ENCODE peak calls at places on chromosomes 12 and 14, in six cellular contexts. H is IMR-90, X is erythroblast, D is body of pancreas, U is esophagus squamous epithelium, Y is spleen. Z is an unnamed sample.

GRCh38 chr12:126944684-126945083 is 1322.3 kb upstream of the TMEM132C start:
- DNase-seq in H (no peak), X (no peak), D (no peak), U (no peak), Y (no peak), Z (no peak)

GRCh38 chr12:76460807-76461206 is 98.8 kb downstream of the OSBPL8 start:
- DNase-seq in H (no peak), X (no peak), D (no peak), U (no peak), Y (no peak), Z (no peak)

GRCh38 chr12:108289342-108290131 is 49.6 kb downstream of the CMKLR1 start:
- DNase-seq in H (no peak), X (no peak), D (no peak), U (no peak), Y (no peak), Z (no peak)

GRCh38 chr12:21330682-21331253 is 3.9 kb downstream of the SLCO1A2 start:
- DNase-seq in H (peak), X (peak), D (no peak), U (no peak), Y (no peak), Z (no peak)

GRCh38 chr14:100108042-100108825 is 43.0 kb downstream of the EVL start:
- DNase-seq in H (peak), X (peak), D (peak), U (peak), Y (peak), Z (peak)

GRCh38 chr12:27277846-27278260 is 33.8 kb downstream of the STK38L start:
- DNase-seq in H (peak), X (no peak), D (no peak), U (no peak), Y (no peak), Z (peak)

GRCh38 chr12:111037047-111037446 is 116.7 kb upstream of the MYL2 start:
- DNase-seq in H (no peak), X (no peak), D (no peak), U (no peak), Y (peak), Z (no peak)

GRCh38 chr12:83506841-83507240 is 820.1 kb downstream of the TMTC2 start:
- DNase-seq in H (no peak), X (no peak), D (no peak), U (no peak), Y (peak), Z (no peak)

GRCh38 chr12:78888583-78888982 is 24.0 kb downstream of the SYT1 start:
- DNase-seq in H (no peak), X (no peak), D (no peak), U (no peak), Y (no peak), Z (no peak)

GRCh38 chr12:20459920-20460319 is 91.6 kb downstream of the PDE3A start:
- DNase-seq in H (no peak), X (no peak), D (no peak), U (no peak), Y (no peak), Z (no peak)

GRCh38 chr12:49420556-49420955 is 53.3 kb downstream of the SPATS2 start:
- DNase-seq in H (no peak), X (no peak), D (no peak), U (no peak), Y (no peak), Z (no peak)

GRCh38 chr12:32437095-32437515 is 37.7 kb downstream of the FGD4 start:
- DNase-seq in H (peak), X (no peak), D (no peak), U (no peak), Y (no peak), Z (no peak)

GRCh38 chr12:38162013-38162412 is 154.6 kb upstream of the ALG10B start:
- DNase-seq in H (no peak), X (no peak), D (no peak), U (no peak), Y (peak), Z (no peak)

GRCh38 chr12:109452489-109452888 is 24.6 kb downstream of the KCTD10 start:
- DNase-seq in H (no peak), X (no peak), D (no peak), U (no peak), Y (no peak), Z (no peak)

GRCh38 chr12:109458086-109458485 is 19.0 kb downstream of the KCTD10 start:
- DNase-seq in H (peak), X (no peak), D (no peak), U (no peak), Y (no peak), Z (no peak)

GRCh38 chr12:120093592-120094355 is 22.8 kb downstream of the RAB35 start:
- DNase-seq in H (no peak), X (no peak), D (no peak), U (no peak), Y (no peak), Z (no peak)

GRCh38 chr12:118136559-118137003 is 657 bp downstream of the PEBP1 start:
- DNase-seq in H (peak), X (peak), D (peak), U (peak), Y (peak), Z (peak)

GRCh38 chr12:11927311-11927935 is 143.3 kb upstream of the BCL2L14 start:
- DNase-seq in H (peak), X (no peak), D (no peak), U (no peak), Y (no peak), Z (no peak)

GRCh38 chr14:65772901-65773574 is 360.5 kb downstream of the FUT8 start:
- DNase-seq in H (no peak), X (no peak), D (no peak), U (no peak), Y (no peak), Z (no peak)

GRCh38 chr12:110750784-110751461 is 8.2 kb upstream of the PPP1CC start:
- DNase-seq in H (no peak), X (no peak), D (no peak), U (no peak), Y (no peak), Z (no peak)

DNA sequence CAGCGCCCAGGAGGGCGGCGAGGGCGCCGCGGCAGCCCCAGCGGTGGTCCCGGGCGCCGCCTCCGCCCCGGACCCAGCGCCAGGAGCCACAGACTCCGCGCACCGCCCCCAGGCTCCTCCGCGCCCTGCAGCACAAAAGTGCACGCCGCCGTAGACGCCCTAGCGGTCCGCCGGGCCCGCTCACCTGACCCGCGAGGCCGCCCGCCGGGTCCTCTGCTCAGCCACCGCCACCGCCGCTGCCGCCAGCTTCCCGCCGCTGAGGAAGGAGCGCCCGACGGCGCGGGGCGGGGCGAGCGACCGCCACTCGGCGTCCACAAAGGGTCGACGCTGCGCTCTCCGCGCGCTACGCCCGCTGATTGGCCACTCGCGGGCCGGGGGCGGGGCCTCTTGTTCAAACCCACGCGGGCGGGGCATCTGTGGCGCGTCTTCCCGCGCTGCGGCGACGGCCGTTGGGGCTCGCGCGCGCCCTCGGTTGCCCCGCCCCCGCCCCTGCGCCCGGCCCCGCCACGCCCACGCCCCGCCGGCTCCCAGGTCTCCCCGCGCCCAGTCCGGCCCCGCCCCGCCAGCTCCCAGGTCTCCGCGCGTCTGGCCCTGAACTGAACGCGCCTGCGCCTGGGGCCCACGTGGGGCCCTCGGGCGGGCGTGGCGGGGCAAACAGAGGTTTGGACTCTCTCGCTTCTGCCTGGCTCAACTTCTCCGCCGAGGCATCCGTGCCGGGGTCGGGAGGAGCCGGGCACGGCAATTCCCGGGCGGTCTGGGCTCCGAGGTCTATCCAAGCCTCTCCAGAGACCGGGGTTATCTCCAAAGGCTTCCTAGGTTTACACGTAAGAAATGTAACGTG is at the start of gene CDCA4:
- DNase-seq in H (peak), X (peak), D (peak), U (peak), Y (peak), Z (peak)
- TF ChIP-seq POLR2A in H (peak), X (peak), D (peak), U (no peak), Y (no peak), Z (peak)

GRCh38 chr12:115144425-115144824 is 460.4 kb upstream of the TBX3 start:
- DNase-seq in H (no peak), X (no peak), D (no peak), U (no peak), Y (no peak), Z (no peak)

GRCh38 chr12:115149279-115149678 is 465.3 kb upstream of the TBX3 start:
- DNase-seq in H (peak), X (no peak), D (no peak), U (no peak), Y (no peak), Z (no peak)

GRCh38 chr12:115146453-115146852 is 462.5 kb upstream of the TBX3 start:
- DNase-seq in H (no peak), X (no peak), D (no peak), U (no peak), Y (no peak), Z (no peak)

GRCh38 chr12:115147916-115148315 is 463.9 kb upstream of the TBX3 start:
- DNase-seq in H (peak), X (no peak), D (no peak), U (no peak), Y (no peak), Z (no peak)

DNA sequence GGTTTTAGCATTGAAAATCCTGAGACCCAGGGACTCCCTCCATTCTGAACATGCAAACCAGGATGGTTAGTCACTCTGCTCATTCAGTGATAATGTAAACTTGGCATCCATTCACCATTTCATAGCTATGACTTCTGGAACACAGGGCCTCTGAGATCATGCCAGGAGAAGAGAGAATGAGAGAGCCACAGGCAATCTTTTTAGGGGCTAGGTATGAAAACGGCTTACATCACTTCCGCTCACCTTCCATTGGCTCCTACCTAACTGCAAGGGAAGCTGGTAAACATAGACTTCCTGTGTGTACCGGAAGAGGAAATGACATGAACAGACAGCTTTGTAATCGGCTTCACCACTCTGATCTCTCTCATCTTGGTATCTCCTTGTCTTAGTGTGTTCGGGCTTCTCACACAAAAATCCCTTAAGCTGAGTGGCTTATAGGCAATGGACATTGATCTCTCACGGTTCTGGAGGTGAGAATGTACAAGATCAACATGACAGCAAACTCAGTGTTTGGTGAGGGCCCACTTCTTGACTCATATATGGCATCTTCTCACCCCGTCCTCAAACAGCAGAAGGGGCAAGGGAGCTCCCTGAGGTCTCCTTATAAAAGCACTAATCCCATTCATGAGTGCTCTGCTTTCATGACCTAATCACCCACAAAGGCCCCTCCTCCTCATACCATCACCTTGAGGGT is 465.9 kb upstream of the TBX3 start:
- DNase-seq in H (peak), X (no peak), D (no peak), U (no peak), Y (no peak), Z (no peak)
- TF ChIP-seq POLR2A in H (peak), X (no peak), D (no peak), U (no peak), Y (no peak), Z (no peak)

DNA sequence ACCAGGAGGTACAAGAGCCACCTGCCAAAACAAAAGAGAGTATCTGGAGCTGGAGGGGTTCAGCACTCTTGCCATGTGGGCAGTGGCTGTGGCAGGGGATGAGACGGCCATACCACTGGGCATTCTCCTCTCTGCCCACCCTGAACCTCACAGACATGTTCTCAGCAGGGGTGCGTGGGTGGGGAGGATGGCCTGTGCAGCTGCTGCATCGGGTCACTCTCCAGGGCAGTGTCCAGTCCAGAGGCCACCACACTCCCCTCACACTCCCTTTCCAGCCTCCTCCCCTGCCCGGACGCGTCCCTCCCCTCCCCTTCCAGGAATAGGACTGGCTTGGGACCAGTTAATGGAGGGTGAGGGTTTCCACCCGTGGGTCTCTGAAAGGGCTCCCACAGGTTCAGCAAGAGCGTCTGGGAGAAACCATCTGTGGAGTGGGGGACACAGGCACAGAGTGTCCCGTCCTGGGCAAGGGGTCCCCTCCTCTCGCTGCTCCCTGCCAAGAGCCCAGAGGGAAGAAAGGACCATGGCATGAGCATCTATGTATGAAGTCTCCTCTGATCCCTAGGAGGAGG is 501 bp downstream of the C1R start:
- DNase-seq in H (no peak), X (no peak), D (no peak), U (no peak), Y (no peak), Z (peak)
- TF ChIP-seq POLR2A in H (no peak), X (no peak), D (no peak), U (no peak), Y (no peak), Z (no peak)

DNA sequence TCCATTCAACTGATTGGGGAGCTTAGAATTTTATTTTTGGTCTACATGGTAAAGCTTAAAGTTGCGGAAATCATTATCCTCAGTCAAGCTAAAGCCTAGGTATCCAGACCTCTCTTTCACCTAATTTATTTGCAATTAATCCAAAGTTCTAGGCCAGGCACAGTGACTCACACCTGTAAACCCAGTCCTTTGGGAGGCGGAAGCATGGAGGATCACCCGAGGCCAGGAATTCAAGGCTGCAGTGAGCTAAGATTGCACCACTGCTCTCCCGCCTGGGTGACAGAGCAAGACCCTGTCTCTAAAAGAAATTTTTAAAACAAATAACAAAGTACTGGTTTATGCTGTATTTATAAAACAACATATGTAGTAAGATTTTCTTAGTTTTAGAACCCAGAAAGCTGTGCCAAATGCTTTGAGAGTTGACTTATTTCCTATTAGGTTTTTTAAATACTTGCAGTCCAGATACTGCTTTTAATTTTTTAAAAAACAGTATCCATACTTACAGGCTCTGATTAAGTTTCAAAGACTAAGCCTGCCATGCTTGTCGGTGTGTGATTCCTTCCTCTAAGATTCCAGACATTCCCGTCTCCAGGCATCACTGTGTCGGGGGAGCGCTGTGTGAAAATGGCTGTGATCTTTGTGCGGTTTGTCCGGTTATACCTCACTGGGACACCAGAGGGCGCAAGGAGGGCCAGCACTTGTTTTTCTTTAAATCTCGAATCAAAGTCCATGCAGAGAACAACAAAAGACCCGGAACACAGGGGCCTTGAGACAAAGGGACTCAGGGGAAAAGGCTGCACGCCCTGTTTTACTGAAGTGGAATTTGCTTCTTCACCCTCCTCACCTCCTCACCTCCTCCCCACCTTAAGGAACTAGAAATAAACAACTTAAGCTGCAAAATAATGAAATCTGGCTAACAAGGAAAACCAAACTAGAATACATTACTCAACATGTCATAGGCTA is 24.6 kb upstream of the TMPO start:
- DNase-seq in H (peak), X (peak), D (peak), U (peak), Y (peak), Z (peak)
- TF ChIP-seq POLR2A in H (no peak), X (no peak), D (peak), U (no peak), Y (no peak), Z (no peak)

GRCh38 chr12:9104087-9104486 is 11.6 kb downstream of the A2M start:
- DNase-seq in H (no peak), X (no peak), D (no peak), U (no peak), Y (no peak), Z (no peak)
- TF ChIP-seq POLR2A in H (no peak), X (no peak), D (no peak), U (no peak), Y (no peak), Z (no peak)

DNA sequence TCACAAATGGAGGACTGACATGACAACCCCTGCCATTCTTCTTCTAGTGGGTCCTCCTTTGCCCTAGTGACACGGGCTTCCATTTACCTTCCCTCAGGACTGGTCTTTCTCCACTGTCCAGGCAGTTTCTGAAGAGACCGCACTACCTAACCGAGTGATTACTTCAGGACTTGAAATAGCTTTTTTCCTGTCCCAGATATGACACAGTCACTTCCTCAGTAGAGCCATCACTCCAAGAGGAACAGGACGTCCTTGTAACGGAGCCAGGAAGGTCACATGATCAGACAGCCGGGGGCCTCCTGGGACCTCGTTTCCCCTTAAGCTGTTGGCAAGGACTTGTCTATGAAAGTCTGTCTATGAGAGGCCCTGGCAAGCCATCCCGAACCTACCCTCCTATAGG is 62.3 kb downstream of the FOS start:
- DNase-seq in H (no peak), X (no peak), D (peak), U (no peak), Y (peak), Z (peak)
- TF ChIP-seq POLR2A in H (no peak), X (no peak), D (peak), U (no peak), Y (peak), Z (peak)

GRCh38 chr14:76432967-76433752 is 57.2 kb downstream of the ESRRB start:
- DNase-seq in H (no peak), X (no peak), D (no peak), U (no peak), Y (no peak), Z (no peak)

GRCh38 chr14:76430475-76430980 is 54.6 kb downstream of the ESRRB start:
- DNase-seq in H (no peak), X (no peak), D (no peak), U (no peak), Y (no peak), Z (no peak)

GRCh38 chr14:76439237-76439775 is 63.4 kb downstream of the ESRRB start:
- DNase-seq in H (no peak), X (no peak), D (no peak), U (no peak), Y (no peak), Z (no peak)

GRCh38 chr14:76430017-76430416 is 54.1 kb downstream of the ESRRB start:
- DNase-seq in H (no peak), X (no peak), D (no peak), U (no peak), Y (no peak), Z (no peak)

DNA sequence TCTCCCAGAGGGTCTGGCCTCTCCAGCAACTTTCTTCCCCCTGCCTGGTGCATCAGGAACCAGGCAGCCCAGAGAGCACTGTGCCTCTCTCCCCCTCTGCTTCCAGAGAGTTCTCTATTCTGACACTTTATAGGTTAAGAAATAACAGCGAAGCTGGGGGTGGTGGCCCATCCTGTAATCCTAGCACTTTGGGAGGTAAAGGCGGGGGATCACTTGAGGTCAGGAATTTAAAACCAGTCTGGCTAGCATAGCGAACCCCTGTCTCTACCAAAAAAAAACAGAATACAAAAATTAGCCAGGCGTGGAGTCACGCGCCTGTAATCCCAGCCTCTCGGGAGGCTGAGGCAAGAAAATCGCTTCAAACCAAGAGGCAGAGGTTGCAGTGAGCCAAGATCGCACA is 58.3 kb downstream of the ESRRB start:
- DNase-seq in H (no peak), X (no peak), D (no peak), U (no peak), Y (no peak), Z (no peak)
- TF ChIP-seq POLR2A in H (no peak), X (no peak), D (no peak), U (no peak), Y (no peak), Z (no peak)

DNA sequence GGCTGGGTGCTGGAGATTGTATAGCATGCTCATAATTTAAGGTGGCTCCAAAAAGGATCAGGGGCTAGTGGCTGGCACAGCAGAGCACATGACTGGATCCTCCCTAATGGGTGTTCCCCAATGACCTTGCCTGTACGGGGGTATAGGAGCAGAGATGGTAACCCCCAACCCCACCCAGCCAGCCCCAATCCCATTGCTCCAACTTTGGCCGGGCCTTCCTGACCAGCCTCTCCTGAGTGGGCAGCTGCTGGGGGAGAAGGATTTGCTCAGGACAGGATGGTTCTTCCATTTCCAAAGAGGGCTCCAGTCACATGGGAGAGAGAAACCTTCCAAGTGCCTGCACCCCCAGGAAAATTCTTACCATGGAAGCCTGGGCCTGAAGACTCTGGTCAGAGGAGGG is 15.3 kb upstream of the NR4A1 start:
- DNase-seq in H (no peak), X (no peak), D (peak), U (no peak), Y (no peak), Z (no peak)
- TF ChIP-seq POLR2A in H (peak), X (no peak), D (no peak), U (no peak), Y (no peak), Z (no peak)

Z was measured in transverse colon.